ENCODE peak calls at places on chromosomes 6 and 20, in four cellular contexts. One of them, this sample, is unnamed.

GRCh38 chr6:111874030-111874425 is 776 bp upstream of the FYN start:
- DNase-seq in mammary epithelial cell: no peak
- DNase-seq in AG04450: no peak
- DNase-seq in tibial nerve: no peak
- DNase-seq in this sample: no peak

GRCh38 chr6:25302677-25303128 is 23.5 kb downstream of the CARMIL1 start:
- DNase-seq in AG04450: no peak
- DNase-seq in mammary epithelial cell: peak; percentile 50
- DNase-seq in tibial nerve: no peak
- DNase-seq in this sample: no peak

GRCh38 chr6:110544472-110544871 is 68.1 kb upstream of the SLC22A16 start:
- DNase-seq in tibial nerve: no peak
- DNase-seq in AG04450: no peak
- DNase-seq in mammary epithelial cell: no peak
- DNase-seq in this sample: no peak

GRCh38 chr6:6969761-6970223 is 138.0 kb upstream of the RREB1 start:
- DNase-seq in tibial nerve: no peak
- DNase-seq in AG04450: no peak
- DNase-seq in mammary epithelial cell: peak; percentile 89
- DNase-seq in this sample: peak; percentile 81

GRCh38 chr6:18845891-18846290 is 458.7 kb downstream of the RNF144B start:
- DNase-seq in mammary epithelial cell: peak; percentile 55
- DNase-seq in tibial nerve: no peak
- DNase-seq in AG04450: no peak
- DNase-seq in this sample: peak; percentile 16

GRCh38 chr6:7050911-7051779 is 56.6 kb upstream of the RREB1 start:
- DNase-seq in tibial nerve: no peak
- DNase-seq in mammary epithelial cell: no peak
- DNase-seq in AG04450: peak; percentile 45
- DNase-seq in this sample: peak; percentile 77

GRCh38 chr20:32465092-32465900 is 107.2 kb downstream of the ASXL1 start:
- DNase-seq in AG04450: no peak
- DNase-seq in mammary epithelial cell: peak; percentile 24
- DNase-seq in tibial nerve: no peak
- DNase-seq in this sample: no peak

GRCh38 chr20:56171087-56172012 is 77.2 kb upstream of the MC3R start:
- DNase-seq in tibial nerve: no peak
- DNase-seq in AG04450: no peak
- DNase-seq in mammary epithelial cell: peak; percentile 9
- DNase-seq in this sample: no peak

GRCh38 chr20:52552181-52552872 is 360.7 kb upstream of the ZFP64 start:
- DNase-seq in tibial nerve: no peak
- DNase-seq in mammary epithelial cell: peak; percentile 21
- DNase-seq in AG04450: no peak
- DNase-seq in this sample: peak; percentile 58

GRCh38 chr6:98827295-98828159 is 6.8 kb upstream of the POU3F2 start:
- DNase-seq in tibial nerve: no peak
- DNase-seq in AG04450: no peak
- DNase-seq in mammary epithelial cell: no peak
- DNase-seq in this sample: no peak

GRCh38 chr20:50165687-50166554 is 12.4 kb upstream of the PEDS1 start:
- DNase-seq in tibial nerve: peak; percentile 95
- DNase-seq in AG04450: peak; percentile 100
- DNase-seq in mammary epithelial cell: peak; percentile 100
- DNase-seq in this sample: peak; percentile 99

GRCh38 chr20:35395728-35396127 is 16.0 kb downstream of the UQCC1 start:
- DNase-seq in AG04450: no peak
- DNase-seq in tibial nerve: no peak
- DNase-seq in mammary epithelial cell: no peak
- DNase-seq in this sample: no peak

GRCh38 chr20:3398681-3399252 is 8.7 kb downstream of the DNAAF9 start:
- DNase-seq in mammary epithelial cell: no peak
- DNase-seq in tibial nerve: no peak
- DNase-seq in AG04450: peak; percentile 50
- DNase-seq in this sample: no peak

GRCh38 chr6:35302604-35303218 is 5.1 kb downstream of the DEF6 start:
- DNase-seq in tibial nerve: no peak
- DNase-seq in AG04450: no peak
- DNase-seq in mammary epithelial cell: peak; percentile 93
- DNase-seq in this sample: peak; percentile 73

GRCh38 chr6:39669117-39669690 is 56.0 kb downstream of the KIF6 start:
- DNase-seq in AG04450: no peak
- DNase-seq in tibial nerve: no peak
- DNase-seq in mammary epithelial cell: no peak
- DNase-seq in this sample: no peak

GRCh38 chr6:90190752-90191393 is 105.8 kb downstream of the BACH2 start:
- DNase-seq in mammary epithelial cell: no peak
- DNase-seq in AG04450: no peak
- DNase-seq in tibial nerve: no peak
- DNase-seq in this sample: no peak
- H3K27ac ChIP-seq in mammary epithelial cell: no peak overlapping the region
- H3K27ac ChIP-seq in AG04450: no peak overlapping the region
- H3K27ac ChIP-seq in tibial nerve: no peak overlapping the region
- H3K27ac ChIP-seq in this sample: no peak overlapping the region

GRCh38 chr6:169604076-169604475 is 97.8 kb downstream of the WDR27 start:
- DNase-seq in tibial nerve: no peak
- DNase-seq in mammary epithelial cell: no peak
- DNase-seq in AG04450: no peak
- DNase-seq in this sample: no peak
- H3K27ac ChIP-seq in tibial nerve: no peak overlapping the region
- H3K27ac ChIP-seq in mammary epithelial cell: no peak overlapping the region
- H3K27ac ChIP-seq in AG04450: no peak overlapping the region
- H3K27ac ChIP-seq in this sample: no peak overlapping the region

GRCh38 chr6:52526634-52527033 is 50.2 kb downstream of the TRAM2 start:
- DNase-seq in AG04450: no peak
- DNase-seq in tibial nerve: no peak
- DNase-seq in mammary epithelial cell: no peak
- DNase-seq in this sample: no peak
- H3K27ac ChIP-seq in AG04450: no peak overlapping the region
- H3K27ac ChIP-seq in tibial nerve: no peak overlapping the region
- H3K27ac ChIP-seq in mammary epithelial cell: no peak overlapping the region
- H3K27ac ChIP-seq in this sample: no peak overlapping the region

GRCh38 chr6:154887051-154887450 is 108.1 kb upstream of the TIAM2 start:
- DNase-seq in mammary epithelial cell: peak; percentile 48
- DNase-seq in AG04450: no peak
- DNase-seq in tibial nerve: no peak
- DNase-seq in this sample: peak; percentile 16

GRCh38 chr6:154891901-154892300 is 103.2 kb upstream of the TIAM2 start:
- DNase-seq in mammary epithelial cell: no peak
- DNase-seq in AG04450: no peak
- DNase-seq in tibial nerve: no peak
- DNase-seq in this sample: no peak

GRCh38 chr6:154890874-154891273 is 104.2 kb upstream of the TIAM2 start:
- DNase-seq in tibial nerve: no peak
- DNase-seq in mammary epithelial cell: no peak
- DNase-seq in AG04450: no peak
- DNase-seq in this sample: no peak

GRCh38 chr6:154888896-154889295 is 106.2 kb upstream of the TIAM2 start:
- DNase-seq in mammary epithelial cell: no peak
- DNase-seq in tibial nerve: no peak
- DNase-seq in AG04450: no peak
- DNase-seq in this sample: no peak

DNA sequence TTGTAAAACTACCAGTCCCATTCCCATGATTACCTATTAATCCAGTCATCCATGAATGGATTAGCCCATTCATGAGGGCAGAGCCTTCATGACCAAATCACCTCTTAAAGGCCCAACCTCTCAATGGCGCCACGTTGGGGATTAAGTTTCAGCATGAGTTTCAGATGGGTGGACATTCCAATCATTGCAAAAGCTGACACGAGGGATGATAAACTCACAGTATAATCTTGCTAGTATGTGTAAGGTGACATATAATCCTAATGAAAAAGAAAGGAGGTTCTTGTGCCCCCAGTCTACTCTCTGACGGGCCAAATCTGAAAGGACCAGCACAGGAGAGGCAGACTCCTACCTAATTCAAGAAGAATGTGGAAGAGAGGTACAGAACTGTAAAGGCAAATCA is 106.7 kb upstream of the TIAM2 start:
- DNase-seq in mammary epithelial cell: no peak
- DNase-seq in tibial nerve: no peak
- DNase-seq in AG04450: no peak
- DNase-seq in this sample: no peak
- H3K27ac ChIP-seq in mammary epithelial cell: no peak overlapping the region
- H3K27ac ChIP-seq in tibial nerve: no peak overlapping the region
- H3K27ac ChIP-seq in AG04450: no peak overlapping the region
- H3K27ac ChIP-seq in this sample: no peak overlapping the region

This sample was measured in epithelial cell of prostate.